ENCODE peak calls at places on chromosome 11, in eight cellular contexts. One of them, this sample, is unnamed.

GRCh38 chr11:64619811-64620285 is 28.8 kb downstream of the SLC22A12 start:
- DNase-seq in kidney: no peak
- DNase-seq in Calu3: no peak
- DNase-seq in fibroblast of lung: peak; percentile 38
- DNase-seq in thoracic aorta: no peak
- DNase-seq in HFF-Myc: peak; percentile 6
- DNase-seq in upper lobe of right lung: no peak
- DNase-seq in IMR-90: peak; percentile 49
- DNase-seq in this sample: no peak

GRCh38 chr11:48078661-48079060 is 98.3 kb downstream of the PTPRJ start:
- DNase-seq in kidney: no peak
- DNase-seq in Calu3: no peak
- DNase-seq in fibroblast of lung: peak; percentile 36
- DNase-seq in thoracic aorta: no peak
- DNase-seq in HFF-Myc: no peak
- DNase-seq in upper lobe of right lung: no peak
- DNase-seq in IMR-90: peak; percentile 19
- DNase-seq in this sample: no peak

GRCh38 chr11:1059759-1060158 is 14.9 kb upstream of the MUC2 start:
- DNase-seq in kidney: peak; percentile 53
- DNase-seq in Calu3: no peak
- DNase-seq in fibroblast of lung: no peak
- DNase-seq in thoracic aorta: no peak
- DNase-seq in HFF-Myc: no peak
- DNase-seq in upper lobe of right lung: peak; percentile 50
- DNase-seq in IMR-90: no peak
- DNase-seq in this sample: no peak

GRCh38 chr11:102757823-102758549 is 22.4 kb downstream of the MMP10 start:
- DNase-seq in kidney: no peak
- DNase-seq in Calu3: no peak
- DNase-seq in fibroblast of lung: peak; percentile 72
- DNase-seq in thoracic aorta: no peak
- DNase-seq in HFF-Myc: no peak
- DNase-seq in upper lobe of right lung: no peak
- DNase-seq in IMR-90: peak; percentile 89
- DNase-seq in this sample: no peak

GRCh38 chr11:35541621-35542375 is 16.4 kb upstream of the PAMR1 start:
- DNase-seq in kidney: peak; percentile 73
- DNase-seq in Calu3: no peak
- DNase-seq in fibroblast of lung: peak; percentile 85
- DNase-seq in thoracic aorta: no peak
- DNase-seq in HFF-Myc: no peak
- DNase-seq in upper lobe of right lung: no peak
- DNase-seq in IMR-90: peak; percentile 93
- DNase-seq in this sample: no peak

GRCh38 chr11:121406291-121406690 is 45.8 kb upstream of the SORL1 start:
- DNase-seq in kidney: no peak
- DNase-seq in Calu3: no peak
- DNase-seq in fibroblast of lung: no peak
- DNase-seq in thoracic aorta: no peak
- DNase-seq in HFF-Myc: no peak
- DNase-seq in upper lobe of right lung: no peak
- DNase-seq in IMR-90: no peak
- DNase-seq in this sample: no peak

GRCh38 chr11:93905384-93905783 is 55.0 kb upstream of the VSTM5 start:
- DNase-seq in kidney: no peak
- DNase-seq in Calu3: no peak
- DNase-seq in fibroblast of lung: peak; percentile 26
- DNase-seq in thoracic aorta: no peak
- DNase-seq in HFF-Myc: peak; percentile 61
- DNase-seq in upper lobe of right lung: no peak
- DNase-seq in IMR-90: peak; percentile 68
- DNase-seq in this sample: no peak

GRCh38 chr11:61851128-61851899 is 23.2 kb downstream of the FADS2 start:
- DNase-seq in kidney: no peak
- DNase-seq in Calu3: no peak
- DNase-seq in fibroblast of lung: no peak
- DNase-seq in thoracic aorta: no peak
- DNase-seq in HFF-Myc: no peak
- DNase-seq in upper lobe of right lung: no peak
- DNase-seq in IMR-90: no peak
- DNase-seq in this sample: no peak

GRCh38 chr11:89436071-89436470 is 55.1 kb downstream of the NOX4 start:
- DNase-seq in kidney: no peak
- DNase-seq in Calu3: no peak
- DNase-seq in fibroblast of lung: peak; percentile 39
- DNase-seq in thoracic aorta: no peak
- DNase-seq in HFF-Myc: peak; percentile 3
- DNase-seq in upper lobe of right lung: no peak
- DNase-seq in IMR-90: peak; percentile 58
- DNase-seq in this sample: no peak

GRCh38 chr11:36102868-36103267 is 159.0 kb downstream of the LDLRAD3 start:
- DNase-seq in kidney: no peak
- DNase-seq in Calu3: no peak
- DNase-seq in fibroblast of lung: no peak
- DNase-seq in thoracic aorta: no peak
- DNase-seq in HFF-Myc: no peak
- DNase-seq in upper lobe of right lung: no peak
- DNase-seq in IMR-90: no peak
- DNase-seq in this sample: no peak

GRCh38 chr11:59918987-59919589 is 19.1 kb upstream of the OOSP1 start:
- DNase-seq in kidney: no peak
- DNase-seq in Calu3: peak; percentile 59
- DNase-seq in fibroblast of lung: no peak
- DNase-seq in thoracic aorta: no peak
- DNase-seq in HFF-Myc: no peak
- DNase-seq in upper lobe of right lung: no peak
- DNase-seq in IMR-90: peak; percentile 7
- DNase-seq in this sample: no peak

GRCh38 chr11:1628506-1629325 is 859 bp upstream of the KRTAP5-5 start:
- DNase-seq in kidney: peak; percentile 77
- DNase-seq in Calu3: peak; percentile 79
- DNase-seq in fibroblast of lung: peak; percentile 15
- DNase-seq in thoracic aorta: no peak
- DNase-seq in HFF-Myc: no peak
- DNase-seq in upper lobe of right lung: peak; percentile 81
- DNase-seq in IMR-90: peak; percentile 9
- DNase-seq in this sample: no peak

GRCh38 chr11:121625784-121626506 is 173.2 kb upstream of the SORL1-AS1 start:
- DNase-seq in kidney: no peak
- DNase-seq in Calu3: no peak
- DNase-seq in fibroblast of lung: peak; percentile 68
- DNase-seq in thoracic aorta: no peak
- DNase-seq in HFF-Myc: no peak
- DNase-seq in upper lobe of right lung: peak; percentile 67
- DNase-seq in IMR-90: no peak
- DNase-seq in this sample: no peak

GRCh38 chr11:18771266-18772035 is 20.1 kb downstream of the PTPN5 start:
- DNase-seq in kidney: peak; percentile 38
- DNase-seq in Calu3: no peak
- DNase-seq in fibroblast of lung: no peak
- DNase-seq in thoracic aorta: no peak
- DNase-seq in HFF-Myc: no peak
- DNase-seq in upper lobe of right lung: no peak
- DNase-seq in IMR-90: no peak
- DNase-seq in this sample: no peak

GRCh38 chr11:72553748-72554147 is 119.4 kb upstream of the CLPB start:
- DNase-seq in kidney: no peak
- DNase-seq in Calu3: no peak
- DNase-seq in fibroblast of lung: no peak
- DNase-seq in thoracic aorta: no peak
- DNase-seq in HFF-Myc: no peak
- DNase-seq in upper lobe of right lung: peak; percentile 56
- DNase-seq in IMR-90: no peak
- DNase-seq in this sample: no peak

GRCh38 chr11:69192282-69192681 is 36.5 kb downstream of the SMIM38 start:
- DNase-seq in kidney: no peak
- DNase-seq in Calu3: no peak
- DNase-seq in fibroblast of lung: no peak
- DNase-seq in thoracic aorta: no peak
- DNase-seq in HFF-Myc: no peak
- DNase-seq in upper lobe of right lung: no peak
- DNase-seq in IMR-90: no peak
- DNase-seq in this sample: no peak

GRCh38 chr11:13997881-13998280 is 35.4 kb downstream of the SPON1 start:
- DNase-seq in kidney: no peak
- DNase-seq in Calu3: no peak
- DNase-seq in fibroblast of lung: no peak
- DNase-seq in thoracic aorta: no peak
- DNase-seq in HFF-Myc: no peak
- DNase-seq in upper lobe of right lung: no peak
- DNase-seq in IMR-90: no peak
- DNase-seq in this sample: no peak

GRCh38 chr11:79259800-79260199 is 181.0 kb downstream of the TENM4 start:
- DNase-seq in kidney: no peak
- DNase-seq in Calu3: no peak
- DNase-seq in fibroblast of lung: no peak
- DNase-seq in thoracic aorta: no peak
- DNase-seq in HFF-Myc: no peak
- DNase-seq in upper lobe of right lung: no peak
- DNase-seq in IMR-90: no peak
- DNase-seq in this sample: no peak
- TF ChIP-seq CTCF in kidney: peak; percentile 44
- TF ChIP-seq CTCF in Calu3: no peak
- TF ChIP-seq CTCF in fibroblast of lung: peak; percentile 5
- TF ChIP-seq CTCF in thoracic aorta: no peak
- TF ChIP-seq CTCF in HFF-Myc: peak; percentile 17
- TF ChIP-seq CTCF in upper lobe of right lung: no peak
- TF ChIP-seq CTCF in IMR-90: peak; percentile 26
- TF ChIP-seq CTCF in this sample: no peak

DNA sequence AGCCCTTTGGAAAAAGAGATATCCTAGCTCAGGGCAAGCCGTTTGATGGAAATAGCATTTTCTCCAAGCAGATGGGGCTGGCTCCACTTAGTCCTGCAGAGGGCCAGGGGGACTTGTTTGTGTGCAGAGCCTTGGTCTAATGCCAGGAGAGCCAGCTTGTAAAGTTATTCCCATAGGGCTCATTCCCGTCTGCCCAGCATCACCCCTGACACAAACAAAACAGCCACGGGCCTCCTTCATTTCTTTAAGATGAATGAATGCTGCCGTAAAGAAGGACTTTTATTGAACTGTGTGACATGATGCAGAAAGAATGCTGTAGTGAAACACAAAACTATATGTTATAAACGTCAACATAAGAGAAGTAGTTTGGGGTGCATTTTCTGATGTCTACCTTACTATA is 53.0 kb downstream of the NCAM1 start:
- DNase-seq in kidney: no peak
- DNase-seq in Calu3: no peak
- DNase-seq in fibroblast of lung: peak; percentile 28
- DNase-seq in thoracic aorta: no peak
- DNase-seq in HFF-Myc: no peak
- DNase-seq in upper lobe of right lung: no peak
- DNase-seq in IMR-90: no peak
- DNase-seq in this sample: no peak
- TF ChIP-seq CTCF in kidney: no peak
- TF ChIP-seq CTCF in Calu3: no peak
- TF ChIP-seq CTCF in fibroblast of lung: no peak
- TF ChIP-seq CTCF in thoracic aorta: no peak
- TF ChIP-seq CTCF in HFF-Myc: no peak
- TF ChIP-seq CTCF in upper lobe of right lung: no peak
- TF ChIP-seq CTCF in IMR-90: no peak
- TF ChIP-seq CTCF in this sample: no peak

DNA sequence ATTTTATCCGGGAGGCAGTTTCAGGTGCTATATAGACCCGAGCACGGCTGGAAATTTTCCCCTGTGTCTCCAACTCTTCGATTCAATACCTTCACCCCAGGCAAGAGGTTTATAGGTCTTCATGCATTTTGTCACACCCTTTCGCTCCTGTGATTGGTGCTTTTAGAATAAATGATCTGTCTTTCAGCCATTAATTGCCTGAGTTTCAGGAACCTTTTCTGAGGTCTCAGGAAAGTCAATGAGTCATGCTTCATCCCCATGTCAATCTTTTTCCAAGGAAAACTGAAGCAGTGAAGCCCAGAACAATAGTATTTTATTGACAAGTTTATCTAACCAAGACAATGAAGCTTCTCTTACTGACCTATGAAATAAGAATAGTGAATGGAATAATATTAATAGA is 29.9 kb downstream of the FAM181B start:
- DNase-seq in kidney: no peak
- DNase-seq in Calu3: no peak
- DNase-seq in fibroblast of lung: no peak
- DNase-seq in thoracic aorta: no peak
- DNase-seq in HFF-Myc: no peak
- DNase-seq in upper lobe of right lung: no peak
- DNase-seq in IMR-90: no peak
- DNase-seq in this sample: no peak
- TF ChIP-seq CTCF in kidney: no peak
- TF ChIP-seq CTCF in Calu3: no peak
- TF ChIP-seq CTCF in fibroblast of lung: no peak
- TF ChIP-seq CTCF in thoracic aorta: no peak
- TF ChIP-seq CTCF in HFF-Myc: no peak
- TF ChIP-seq CTCF in upper lobe of right lung: no peak
- TF ChIP-seq CTCF in IMR-90: no peak
- TF ChIP-seq CTCF in this sample: no peak

GRCh38 chr11:131907371-131907770 is 537.0 kb downstream of the NTM start:
- DNase-seq in kidney: no peak
- DNase-seq in Calu3: no peak
- DNase-seq in fibroblast of lung: no peak
- DNase-seq in thoracic aorta: no peak
- DNase-seq in HFF-Myc: no peak
- DNase-seq in upper lobe of right lung: no peak
- DNase-seq in IMR-90: no peak
- DNase-seq in this sample: no peak

GRCh38 chr11:131908316-131908715 is 537.9 kb downstream of the NTM start:
- DNase-seq in kidney: no peak
- DNase-seq in Calu3: no peak
- DNase-seq in fibroblast of lung: no peak
- DNase-seq in thoracic aorta: no peak
- DNase-seq in HFF-Myc: no peak
- DNase-seq in upper lobe of right lung: no peak
- DNase-seq in IMR-90: no peak
- DNase-seq in this sample: no peak

GRCh38 chr11:131909426-131910200 is 539.2 kb downstream of the NTM start:
- DNase-seq in kidney: no peak
- DNase-seq in Calu3: no peak
- DNase-seq in fibroblast of lung: no peak
- DNase-seq in thoracic aorta: no peak
- DNase-seq in HFF-Myc: no peak
- DNase-seq in upper lobe of right lung: no peak
- DNase-seq in IMR-90: peak; percentile 35
- DNase-seq in this sample: no peak

GRCh38 chr11:131904756-131905155 is 534.3 kb downstream of the NTM start:
- DNase-seq in kidney: no peak
- DNase-seq in Calu3: no peak
- DNase-seq in fibroblast of lung: no peak
- DNase-seq in thoracic aorta: no peak
- DNase-seq in HFF-Myc: no peak
- DNase-seq in upper lobe of right lung: no peak
- DNase-seq in IMR-90: no peak
- DNase-seq in this sample: no peak

DNA sequence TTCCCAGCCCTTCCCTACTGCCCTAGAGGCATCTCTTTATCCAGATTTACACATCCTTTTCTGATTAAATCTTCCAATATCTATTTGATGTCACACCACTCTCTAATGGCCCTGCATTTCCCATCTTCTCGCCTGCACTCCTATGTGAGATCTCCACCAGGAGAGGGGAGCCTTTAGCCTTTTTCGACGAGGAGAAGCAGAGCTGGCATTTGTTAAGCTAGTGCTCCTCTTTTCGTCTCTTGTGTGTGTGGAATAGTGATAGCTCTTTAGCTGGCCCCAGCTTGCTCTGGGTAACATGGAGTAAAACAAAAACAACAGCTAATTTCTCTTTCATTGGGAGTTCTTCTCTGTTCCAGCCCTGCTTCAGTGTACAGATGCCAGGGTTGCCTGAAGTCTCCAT is 536.5 kb downstream of the NTM start:
- DNase-seq in kidney: no peak
- DNase-seq in Calu3: no peak
- DNase-seq in fibroblast of lung: no peak
- DNase-seq in thoracic aorta: no peak
- DNase-seq in HFF-Myc: no peak
- DNase-seq in upper lobe of right lung: no peak
- DNase-seq in IMR-90: no peak
- DNase-seq in this sample: no peak
- TF ChIP-seq CTCF in kidney: no peak
- TF ChIP-seq CTCF in Calu3: no peak
- TF ChIP-seq CTCF in fibroblast of lung: peak; percentile 27
- TF ChIP-seq CTCF in thoracic aorta: no peak
- TF ChIP-seq CTCF in HFF-Myc: peak; percentile 17
- TF ChIP-seq CTCF in upper lobe of right lung: no peak
- TF ChIP-seq CTCF in IMR-90: no peak
- TF ChIP-seq CTCF in this sample: no peak